ENCODE peak calls at places on chromosomes 12 and 14, in six cellular contexts. B is HS-5, O is aorta, N is ELF-1, T is endothelial cell, X is amniotic stem cell. L is an unnamed sample.

GRCh38 chr12:97386133-97386581 is 76.4 kb upstream of the RMST start:
- DNase-seq in O (no peak), T (no peak), X (no peak), N (peak; percentile 42), B (no peak), L (no peak)

GRCh38 chr14:56870336-56870735 is 60.1 kb upstream of the OTX2 start:
- DNase-seq in O (no peak), B (no peak), N (no peak), X (no peak), T (no peak), L (no peak)

GRCh38 chr12:27709932-27710591 is 570 bp upstream of the MRPS35 start:
- DNase-seq in X (no peak), T (no peak), B (no peak), O (peak; percentile 50), N (no peak), L (no peak)

GRCh38 chr12:106392746-106393145 is 35.2 kb downstream of the POLR3B start:
- DNase-seq in T (no peak), O (no peak), B (no peak), N (no peak), X (no peak), L (no peak)

GRCh38 chr12:47868552-47869031 is 36.2 kb downstream of the VDR start:
- DNase-seq in T (no peak), O (no peak), N (no peak), B (no peak), X (no peak), L (no peak)

GRCh38 chr12:25186788-25187397 is 8.1 kb downstream of the DNAI7 start:
- DNase-seq in X (no peak), B (no peak), N (no peak), T (no peak), O (no peak), L (no peak)

GRCh38 chr12:31647106-31647505 is 12.4 kb upstream of the ETFBKMT start:
- DNase-seq in X (no peak), T (no peak), B (no peak), N (no peak), O (no peak), L (no peak)

GRCh38 chr12:79128956-79129355 is 264.4 kb downstream of the SYT1 start:
- DNase-seq in B (no peak), N (no peak), X (no peak), T (no peak), O (no peak), L (no peak)

GRCh38 chr12:57845478-57846284 is 848 bp downstream of the CTDSP2 start:
- DNase-seq in X (no peak), N (peak; percentile 77), T (peak; percentile 68), O (peak; percentile 89), B (no peak), L (no peak)

GRCh38 chr12:119659289-119659897 is 8.5 kb upstream of the PRKAB1 start:
- DNase-seq in O (no peak), T (peak; percentile 35), B (no peak), N (no peak), X (no peak), L (no peak)

GRCh38 chr12:21248679-21249078 is 86.0 kb downstream of the SLCO1A2 start:
- DNase-seq in B (peak; percentile 3), O (no peak), N (no peak), T (no peak), X (no peak), L (no peak)

GRCh38 chr14:103872492-103873113 is 25.2 kb upstream of the PPP1R13B start:
- DNase-seq in O (no peak), N (peak; percentile 44), X (no peak), B (no peak), T (no peak), L (no peak)

GRCh38 chr12:94267907-94268575 is 119.7 kb downstream of the PLXNC1 start:
- DNase-seq in O (no peak), X (no peak), N (no peak), B (no peak), T (no peak), L (no peak)

GRCh38 chr14:38405851-38406630 is 150.1 kb upstream of the CLEC14A start:
- DNase-seq in O (no peak), B (no peak), X (no peak), N (peak; percentile 15), T (no peak), L (no peak)

GRCh38 chr12:39145175-39145999 is 240.0 kb upstream of the CPNE8 start:
- DNase-seq in T (peak; percentile 73), O (no peak), B (peak; percentile 11), N (peak; percentile 90), X (no peak), L (no peak)

GRCh38 chr14:78170203-78170602 is at the start of gene NRXN3:
- DNase-seq in T (peak; percentile 49), N (peak; percentile 82), O (no peak), X (no peak), B (no peak), L (no peak)

GRCh38 chr14:57420986-57421385 is 30.6 kb downstream of the NAA30 start:
- DNase-seq in O (no peak), N (no peak), X (no peak), B (no peak), T (no peak), L (no peak)

GRCh38 chr14:100129161-100129589 is 30.3 kb downstream of the DEGS2 start:
- DNase-seq in B (no peak), X (no peak), T (no peak), N (no peak), O (no peak), L (no peak)

GRCh38 chr14:34794941-34795340 is 80.2 kb downstream of the BAZ1A start:
- DNase-seq in X (no peak), N (no peak), O (no peak), B (no peak), T (no peak), L (no peak)

GRCh38 chr12:122227341-122227740 is 1.5 kb upstream of the DIABLO start:
- DNase-seq in T (no peak), N (no peak), B (no peak), O (no peak), X (no peak), L (no peak)

GRCh38 chr14:104864267-104865068 is 600 bp upstream of the CEP170B start:
- DNase-seq in O (peak; percentile 56), B (no peak), T (peak; percentile 18), N (peak; percentile 82), X (no peak), L (no peak)

GRCh38 chr12:19034937-19035336 is 94.6 kb upstream of the PLEKHA5 start:
- DNase-seq in T (no peak), O (no peak), B (no peak), N (no peak), X (no peak), L (no peak)

GRCh38 chr12:27733052-27733656 is 22.5 kb downstream of the MRPS35 start:
- DNase-seq in T (no peak), N (no peak), X (no peak), O (no peak), B (peak; percentile 26), L (no peak)

GRCh38 chr14:93960108-93960475 is 16.3 kb downstream of the ASB2 start:
- DNase-seq in N (no peak), T (no peak), B (no peak), O (no peak), X (no peak), L (no peak)

GRCh38 chr14:52801014-52801708 is 9.8 kb upstream of the GNPNAT1 start:
- DNase-seq in B (peak; percentile 61), O (peak; percentile 56), N (no peak), T (no peak), X (peak; percentile 53), L (peak; percentile 42)

GRCh38 chr14:55117816-55118441 is 11.1 kb upstream of the LGALS3 start:
- DNase-seq in O (no peak), T (no peak), X (no peak), B (no peak), N (no peak), L (no peak)

GRCh38 chr14:24785698-24786097 is 151.7 kb upstream of the GZMB start:
- DNase-seq in X (no peak), B (no peak), N (no peak), T (no peak), O (no peak), L (no peak)

GRCh38 chr14:95679995-95680735 is 6.1 kb upstream of the TCL1B start:
- DNase-seq in N (peak; percentile 72), O (no peak), T (no peak), B (no peak), X (no peak), L (no peak)